ENCODE peak calls at places on chromosomes 11 and 22, in ten cellular contexts. One of them, this sample, is unnamed.

GRCh38 chr22:38415046-38415445 is 40.0 kb downstream of the KCNJ4 start:
- DNase-seq in A549: no peak
- DNase-seq in esophagus squamous epithelium: no peak
- DNase-seq in Peyer's patch: peak; percentile 38
- DNase-seq in tibial nerve: no peak
- DNase-seq in NB4: no peak
- DNase-seq in ovary: no peak
- DNase-seq in spleen: peak; percentile 38
- DNase-seq in GM12892: peak; percentile 16
- DNase-seq in heart left ventricle: no peak
- DNase-seq in this sample: no peak

GRCh38 chr11:67373916-67374570 is 645 bp upstream of the CLCF1 start:
- DNase-seq in A549: peak; percentile 96
- DNase-seq in esophagus squamous epithelium: no peak
- DNase-seq in Peyer's patch: peak; percentile 89
- DNase-seq in tibial nerve: no peak
- DNase-seq in NB4: peak; percentile 95
- DNase-seq in ovary: peak; percentile 77
- DNase-seq in spleen: peak; percentile 92
- DNase-seq in GM12892: peak; percentile 65
- DNase-seq in heart left ventricle: peak; percentile 74
- DNase-seq in this sample: peak; percentile 79

GRCh38 chr11:65194564-65194963 is 12.8 kb downstream of the CAPN1 start:
- DNase-seq in A549: no peak
- DNase-seq in esophagus squamous epithelium: no peak
- DNase-seq in Peyer's patch: no peak
- DNase-seq in tibial nerve: no peak
- DNase-seq in NB4: no peak
- DNase-seq in ovary: no peak
- DNase-seq in spleen: no peak
- DNase-seq in GM12892: no peak
- DNase-seq in heart left ventricle: no peak
- DNase-seq in this sample: no peak

GRCh38 chr11:32312865-32313403 is 122.4 kb downstream of the WT1 start:
- DNase-seq in A549: peak; percentile 79
- DNase-seq in esophagus squamous epithelium: no peak
- DNase-seq in Peyer's patch: no peak
- DNase-seq in tibial nerve: no peak
- DNase-seq in NB4: peak; percentile 81
- DNase-seq in ovary: peak; percentile 39
- DNase-seq in spleen: no peak
- DNase-seq in GM12892: peak; percentile 12
- DNase-seq in heart left ventricle: no peak
- DNase-seq in this sample: peak; percentile 32

GRCh38 chr11:2261436-2262230 is 8.8 kb downstream of the ASCL2 start:
- DNase-seq in A549: no peak
- DNase-seq in esophagus squamous epithelium: no peak
- DNase-seq in Peyer's patch: no peak
- DNase-seq in tibial nerve: no peak
- DNase-seq in NB4: no peak
- DNase-seq in ovary: no peak
- DNase-seq in spleen: peak; percentile 49
- DNase-seq in GM12892: no peak
- DNase-seq in heart left ventricle: no peak
- DNase-seq in this sample: no peak

GRCh38 chr11:77669848-77670511 is 32.4 kb upstream of the CLNS1A start:
- DNase-seq in A549: peak; percentile 16
- DNase-seq in esophagus squamous epithelium: no peak
- DNase-seq in Peyer's patch: no peak
- DNase-seq in tibial nerve: no peak
- DNase-seq in NB4: no peak
- DNase-seq in ovary: no peak
- DNase-seq in spleen: no peak
- DNase-seq in GM12892: no peak
- DNase-seq in heart left ventricle: no peak
- DNase-seq in this sample: no peak

GRCh38 chr11:7019500-7020182 is 505 bp downstream of the ZNF214 start:
- DNase-seq in A549: no peak
- DNase-seq in esophagus squamous epithelium: no peak
- DNase-seq in Peyer's patch: no peak
- DNase-seq in tibial nerve: no peak
- DNase-seq in NB4: no peak
- DNase-seq in ovary: peak; percentile 37
- DNase-seq in spleen: no peak
- DNase-seq in GM12892: no peak
- DNase-seq in heart left ventricle: peak; percentile 39
- DNase-seq in this sample: peak; percentile 30

GRCh38 chr11:21988477-21988876 is 204.4 kb upstream of the ANO5 start:
- DNase-seq in A549: no peak
- DNase-seq in esophagus squamous epithelium: no peak
- DNase-seq in Peyer's patch: no peak
- DNase-seq in tibial nerve: no peak
- DNase-seq in NB4: peak; percentile 5
- DNase-seq in ovary: no peak
- DNase-seq in spleen: no peak
- DNase-seq in GM12892: no peak
- DNase-seq in heart left ventricle: no peak
- DNase-seq in this sample: no peak

GRCh38 chr11:2913029-2913431 is 16.2 kb downstream of the PHLDA2 start:
- DNase-seq in A549: no peak
- DNase-seq in esophagus squamous epithelium: no peak
- DNase-seq in Peyer's patch: no peak
- DNase-seq in tibial nerve: no peak
- DNase-seq in NB4: no peak
- DNase-seq in ovary: no peak
- DNase-seq in spleen: no peak
- DNase-seq in GM12892: no peak
- DNase-seq in heart left ventricle: no peak
- DNase-seq in this sample: no peak

DNA sequence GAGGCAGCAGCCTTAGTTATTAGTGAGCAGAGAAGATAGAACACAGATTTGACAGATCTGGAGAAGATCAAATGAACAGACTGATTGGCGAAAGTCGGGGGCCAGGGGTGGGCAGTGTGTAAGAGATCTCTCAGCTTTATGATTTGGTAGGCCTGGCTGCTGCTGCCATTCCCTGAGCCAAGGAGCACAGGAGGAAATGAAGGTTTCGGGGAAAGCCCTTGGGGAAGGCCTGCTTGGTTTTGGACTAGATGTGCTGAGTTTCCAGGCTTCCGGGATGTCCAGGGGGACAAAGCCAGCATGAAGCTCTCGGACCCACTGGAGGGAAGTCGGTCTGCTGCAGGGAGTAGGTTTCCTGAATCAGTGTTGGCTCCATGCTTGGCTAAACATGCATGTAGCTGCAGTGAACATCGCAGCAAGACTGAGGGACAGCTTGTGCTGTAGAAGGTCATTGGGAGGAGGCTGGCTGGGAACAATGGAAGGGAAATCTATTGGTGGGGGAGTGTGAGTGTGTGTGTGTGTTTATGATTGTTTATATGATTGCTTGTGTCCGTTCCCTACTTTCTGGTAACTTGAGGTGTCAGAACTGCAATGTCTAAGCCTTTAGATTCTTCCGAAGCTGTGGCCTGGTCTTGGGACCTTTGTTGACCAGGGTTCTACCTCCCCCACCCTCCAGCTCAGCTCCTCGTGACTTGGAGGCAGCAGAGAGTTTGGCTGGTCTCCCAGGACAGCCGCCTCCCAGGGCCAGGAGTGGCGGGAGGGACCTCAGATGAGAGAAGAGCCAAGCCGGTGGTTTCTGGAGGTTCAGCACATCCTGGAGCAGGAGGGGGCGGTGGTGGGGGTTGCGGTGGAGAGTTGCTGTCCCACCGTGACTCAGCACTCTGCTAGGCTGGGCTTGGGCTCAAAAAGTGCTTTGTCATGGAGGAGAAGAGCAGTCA is 4.0 kb upstream of the FTH1 start:
- DNase-seq in A549: peak; percentile 88
- DNase-seq in esophagus squamous epithelium: peak; percentile 70
- DNase-seq in Peyer's patch: peak; percentile 94
- DNase-seq in tibial nerve: peak; percentile 97
- DNase-seq in NB4: peak; percentile 99
- DNase-seq in ovary: peak; percentile 99
- DNase-seq in spleen: peak; percentile 93
- DNase-seq in GM12892: no peak
- DNase-seq in heart left ventricle: peak; percentile 98
- DNase-seq in this sample: peak; percentile 99
- TF ChIP-seq POLR2A in A549: no peak
- TF ChIP-seq POLR2A in esophagus squamous epithelium: peak; percentile 52
- TF ChIP-seq POLR2A in Peyer's patch: no peak
- TF ChIP-seq POLR2A in tibial nerve: peak; percentile 35
- TF ChIP-seq POLR2A in NB4: no peak
- TF ChIP-seq POLR2A in ovary: peak; percentile 43
- TF ChIP-seq POLR2A in spleen: no peak
- TF ChIP-seq POLR2A in GM12892: no peak
- TF ChIP-seq POLR2A in heart left ventricle: no peak
- TF ChIP-seq POLR2A in this sample: peak; percentile 87

DNA sequence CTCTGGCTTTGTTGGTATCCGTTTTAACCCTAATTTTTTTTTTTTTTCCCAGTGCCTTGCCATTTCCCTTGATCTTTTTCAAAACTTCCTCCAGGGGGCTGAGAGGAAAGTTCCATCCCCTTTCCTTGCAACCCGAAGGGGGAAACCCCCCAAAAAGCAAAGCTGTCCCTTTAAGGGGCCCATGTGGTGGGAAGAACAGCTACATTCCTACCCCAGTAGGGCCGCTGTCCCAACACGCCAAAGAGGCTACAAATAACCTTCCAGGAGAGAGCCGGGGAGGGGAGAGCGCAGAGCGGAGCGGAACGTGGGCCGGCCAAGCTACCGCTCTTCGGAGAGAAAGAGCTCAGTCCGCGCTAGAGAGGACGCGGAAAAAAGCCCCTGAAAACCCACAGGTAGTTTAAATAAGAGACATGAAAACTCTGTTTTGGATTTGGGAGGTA is 1.7 kb downstream of the LRP4 start:
- DNase-seq in A549: peak; percentile 94
- DNase-seq in esophagus squamous epithelium: no peak
- DNase-seq in Peyer's patch: peak; percentile 63
- DNase-seq in tibial nerve: no peak
- DNase-seq in NB4: peak; percentile 54
- DNase-seq in ovary: peak; percentile 66
- DNase-seq in spleen: no peak
- DNase-seq in GM12892: no peak
- DNase-seq in heart left ventricle: peak; percentile 75
- DNase-seq in this sample: peak; percentile 25
- TF ChIP-seq POLR2A in A549: no peak
- TF ChIP-seq POLR2A in esophagus squamous epithelium: peak; percentile 37
- TF ChIP-seq POLR2A in Peyer's patch: no peak
- TF ChIP-seq POLR2A in tibial nerve: no peak
- TF ChIP-seq POLR2A in NB4: no peak
- TF ChIP-seq POLR2A in ovary: no peak
- TF ChIP-seq POLR2A in spleen: no peak
- TF ChIP-seq POLR2A in GM12892: no peak
- TF ChIP-seq POLR2A in heart left ventricle: peak; percentile 23
- TF ChIP-seq POLR2A in this sample: no peak

GRCh38 chr11:117230981-117231636 is 764 bp downstream of the PCSK7 start:
- DNase-seq in A549: no peak
- DNase-seq in esophagus squamous epithelium: no peak
- DNase-seq in Peyer's patch: peak; percentile 66
- DNase-seq in tibial nerve: no peak
- DNase-seq in NB4: no peak
- DNase-seq in ovary: no peak
- DNase-seq in spleen: no peak
- DNase-seq in GM12892: no peak
- DNase-seq in heart left ventricle: no peak
- DNase-seq in this sample: peak; percentile 30

GRCh38 chr11:117231637-117232021 is 244 bp downstream of the PCSK7 start:
- DNase-seq in A549: no peak
- DNase-seq in esophagus squamous epithelium: no peak
- DNase-seq in Peyer's patch: no peak
- DNase-seq in tibial nerve: no peak
- DNase-seq in NB4: peak; percentile 31
- DNase-seq in ovary: no peak
- DNase-seq in spleen: no peak
- DNase-seq in GM12892: no peak
- DNase-seq in heart left ventricle: no peak
- DNase-seq in this sample: peak; percentile 49

GRCh38 chr11:117229931-117230285 is 2.0 kb downstream of the PCSK7 start:
- DNase-seq in A549: no peak
- DNase-seq in esophagus squamous epithelium: no peak
- DNase-seq in Peyer's patch: no peak
- DNase-seq in tibial nerve: no peak
- DNase-seq in NB4: no peak
- DNase-seq in ovary: no peak
- DNase-seq in spleen: no peak
- DNase-seq in GM12892: no peak
- DNase-seq in heart left ventricle: no peak
- DNase-seq in this sample: no peak

GRCh38 chr11:117229411-117229810 is 2.5 kb downstream of the PCSK7 start:
- DNase-seq in A549: no peak
- DNase-seq in esophagus squamous epithelium: no peak
- DNase-seq in Peyer's patch: no peak
- DNase-seq in tibial nerve: no peak
- DNase-seq in NB4: no peak
- DNase-seq in ovary: no peak
- DNase-seq in spleen: no peak
- DNase-seq in GM12892: no peak
- DNase-seq in heart left ventricle: no peak
- DNase-seq in this sample: no peak

DNA sequence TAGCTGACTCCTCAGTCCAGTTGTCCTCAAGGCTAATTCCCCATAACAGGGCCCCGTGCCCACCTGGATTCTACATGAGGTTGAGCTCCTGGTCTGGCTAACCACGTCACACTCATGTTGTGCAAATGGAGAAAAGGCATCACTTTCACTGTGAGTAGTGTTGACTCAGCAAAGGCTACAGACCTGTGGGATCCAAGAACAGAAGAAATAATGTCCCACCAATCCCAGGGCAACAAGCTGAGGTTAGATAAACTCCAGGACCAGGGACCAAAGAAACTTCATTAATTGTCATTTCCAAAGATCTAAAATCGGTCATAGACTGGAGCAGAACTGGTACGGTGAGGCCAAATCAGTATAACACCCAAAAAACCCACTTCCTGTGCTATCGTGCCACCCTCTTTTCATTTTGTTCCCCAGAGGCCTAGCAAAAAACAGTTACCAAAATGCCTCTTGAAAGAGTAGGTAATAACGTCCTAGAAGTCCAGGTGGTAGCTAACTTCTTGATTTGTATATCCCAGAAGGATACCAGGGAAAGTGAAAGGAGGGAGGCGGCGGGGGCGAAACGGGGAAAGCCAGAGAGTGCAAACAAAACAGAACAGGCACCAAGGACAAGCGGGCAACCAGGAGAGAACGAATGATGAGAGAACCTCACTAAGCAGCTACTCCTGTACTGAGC is 1.4 kb downstream of the PCSK7 start:
- DNase-seq in A549: no peak
- DNase-seq in esophagus squamous epithelium: no peak
- DNase-seq in Peyer's patch: no peak
- DNase-seq in tibial nerve: no peak
- DNase-seq in NB4: peak; percentile 48
- DNase-seq in ovary: no peak
- DNase-seq in spleen: no peak
- DNase-seq in GM12892: peak; percentile 44
- DNase-seq in heart left ventricle: no peak
- DNase-seq in this sample: no peak
- TF ChIP-seq POLR2A in A549: no peak
- TF ChIP-seq POLR2A in esophagus squamous epithelium: no peak
- TF ChIP-seq POLR2A in Peyer's patch: no peak
- TF ChIP-seq POLR2A in tibial nerve: no peak
- TF ChIP-seq POLR2A in NB4: no peak
- TF ChIP-seq POLR2A in ovary: no peak
- TF ChIP-seq POLR2A in spleen: no peak
- TF ChIP-seq POLR2A in GM12892: peak; percentile 24
- TF ChIP-seq POLR2A in heart left ventricle: no peak
- TF ChIP-seq POLR2A in this sample: no peak

GRCh38 chr11:61679893-61680621 is at the start of gene DAGLA:
- DNase-seq in A549: peak; percentile 66
- DNase-seq in esophagus squamous epithelium: no peak
- DNase-seq in Peyer's patch: peak; percentile 76
- DNase-seq in tibial nerve: peak; percentile 57
- DNase-seq in NB4: peak; percentile 72
- DNase-seq in ovary: peak; percentile 68
- DNase-seq in spleen: peak; percentile 93
- DNase-seq in GM12892: peak; percentile 78
- DNase-seq in heart left ventricle: peak; percentile 74
- DNase-seq in this sample: peak; percentile 81
- TF ChIP-seq POLR2A in A549: peak; percentile 26
- TF ChIP-seq POLR2A in esophagus squamous epithelium: no peak
- TF ChIP-seq POLR2A in Peyer's patch: no peak
- TF ChIP-seq POLR2A in tibial nerve: no peak
- TF ChIP-seq POLR2A in NB4: no peak
- TF ChIP-seq POLR2A in ovary: no peak
- TF ChIP-seq POLR2A in spleen: no peak
- TF ChIP-seq POLR2A in GM12892: no peak
- TF ChIP-seq POLR2A in heart left ventricle: no peak
- TF ChIP-seq POLR2A in this sample: no peak